ENCODE peak calls at places on chromosomes 16 and 17, in five cellular contexts. T, B, F, J and C are unnamed samples.
A peak's percentile ranks its signal among the peaks of the same experiment; 100 is the strongest.

GRCh38 chr17:42414782-42415409 is 8.2 kb downstream of the CAVIN1 start:
- DNase-seq in T (no peak), B (no peak), F (no peak), J (no peak), C (no peak)

GRCh38 chr16:84884311-84885023 is 64.7 kb downstream of the CRISPLD2 start:
- DNase-seq in T (no peak), B (no peak), F (no peak), J (peak; percentile 60), C (no peak)

GRCh38 chr16:85709766-85710423 is 21.1 kb upstream of the GINS2 start:
- DNase-seq in T (no peak), B (no peak), F (no peak), J (no peak), C (no peak)

GRCh38 chr16:23679986-23680336 is 1.3 kb downstream of the PLK1 start:
- DNase-seq in T (no peak), B (no peak), F (no peak), J (no peak), C (no peak)

GRCh38 chr16:80614908-80615696 is 74.3 kb downstream of the DYNLRB2 start:
- DNase-seq in T (no peak), B (no peak), F (no peak), J (no peak), C (no peak)

GRCh38 chr17:49399995-49400394 is 14.7 kb downstream of the PHB1 start:
- DNase-seq in T (no peak), B (no peak), F (no peak), J (no peak), C (no peak)

GRCh38 chr17:31802502-31802901 is 56.5 kb downstream of the COPRS start:
- DNase-seq in T (no peak), B (no peak), F (no peak), J (no peak), C (no peak)

GRCh38 chr17:81348097-81349055 is 46.9 kb upstream of the BAHCC1 start:
- DNase-seq in T (no peak), B (no peak), F (no peak), J (no peak), C (no peak)

GRCh38 chr16:57522960-57523359 is 13.4 kb downstream of the CCDC102A start:
- DNase-seq in T (no peak), B (no peak), F (no peak), J (no peak), C (no peak)